ENCODE peak calls at places on chromosomes 12 and 14, in six cellular contexts. U is NB4, O is fibroblast of lung, V is AG09309, H is ascending aorta, J is A673. B is an unnamed sample.

GRCh38 chr12:50074936-50075807 is 10.0 kb upstream of the SMARCD1 start:
- DNase-seq in V (peak), O (peak), J (peak), H (no peak), U (peak), B (no peak)

GRCh38 chr14:56379956-56380355 is 199.6 kb upstream of the TMEM260 start:
- DNase-seq in U (no peak), O (peak), V (peak), J (no peak), H (no peak), B (no peak)

GRCh38 chr12:105983622-105984325 is 155.0 kb downstream of the NUAK1 start:
- DNase-seq in U (no peak), H (no peak), O (peak), J (no peak), V (peak), B (no peak)

GRCh38 chr12:3157581-3158328 is 80.6 kb downstream of the TSPAN9 start:
- DNase-seq in O (no peak), V (no peak), U (no peak), H (no peak), J (peak), B (peak)

GRCh38 chr12:20523658-20524057 is 155.3 kb downstream of the PDE3A start:
- DNase-seq in H (no peak), V (no peak), J (no peak), U (no peak), O (peak), B (no peak)

GRCh38 chr12:64392221-64392620 is 1.7 kb upstream of the C12orf56 start:
- DNase-seq in J (peak), U (peak), V (peak), H (no peak), O (peak), B (no peak)

GRCh38 chr14:89767861-89768268 is 186.7 kb downstream of the EFCAB11 start:
- DNase-seq in U (peak), V (peak), H (no peak), O (peak), J (peak), B (no peak)

GRCh38 chr14:105865904-105866840 is 339.8 kb downstream of the TMEM121 start:
- DNase-seq in H (no peak), V (no peak), O (no peak), U (no peak), J (no peak), B (peak)

GRCh38 chr12:90226211-90226610 is 517.6 kb upstream of the ATP2B1 start:
- DNase-seq in O (no peak), U (no peak), V (no peak), H (no peak), J (no peak), B (no peak)

GRCh38 chr12:75656650-75657049 is 145.2 kb upstream of the KRR1 start:
- DNase-seq in H (no peak), U (no peak), O (peak), V (peak), J (no peak), B (no peak)

GRCh38 chr12:113314121-113314529 is 20.8 kb downstream of the SLC8B1 start:
- DNase-seq in V (no peak), U (no peak), J (no peak), O (no peak), H (no peak), B (no peak)

GRCh38 chr12:4272014-4272975 is 1.3 kb upstream of the CCND2 start:
- DNase-seq in H (peak), V (no peak), J (peak), O (peak), U (peak), B (no peak)

DNA sequence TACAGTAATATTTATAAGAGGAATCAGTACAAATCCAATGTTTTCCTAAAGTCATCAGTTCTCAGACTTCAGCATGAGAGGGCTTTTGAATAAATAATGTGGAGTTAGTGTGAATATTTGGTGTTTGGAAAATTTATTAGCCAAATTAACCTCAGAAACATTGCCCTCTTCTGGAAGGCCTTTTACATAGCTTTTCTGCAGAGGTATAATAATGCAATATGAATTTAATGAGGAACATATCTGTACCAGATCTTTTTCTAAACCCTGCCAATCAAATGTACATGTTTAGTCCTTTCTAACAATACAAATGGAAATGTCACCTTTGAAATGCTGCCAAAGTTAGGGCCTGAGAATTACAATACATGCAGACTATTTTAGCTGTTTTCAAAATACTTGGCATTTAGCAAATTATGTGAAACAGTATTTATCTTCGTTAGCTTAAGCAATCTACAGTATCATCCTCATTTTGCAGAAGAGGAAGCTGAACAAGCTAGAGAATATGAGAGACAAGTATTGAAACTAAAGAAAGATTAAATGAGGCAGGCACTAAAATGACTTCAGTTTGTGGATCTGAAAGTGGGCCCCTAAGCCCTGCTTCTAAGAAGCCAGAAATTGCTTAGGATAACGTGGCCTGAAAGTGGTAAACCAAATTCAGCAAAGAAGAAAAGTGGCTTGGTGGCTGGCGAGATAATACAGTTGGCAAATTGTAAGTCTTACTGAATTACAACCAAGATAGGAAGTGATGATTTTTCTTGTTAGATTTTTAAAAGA is 60.4 kb upstream of the MANSC4 start:
- DNase-seq in H (no peak), O (peak), J (no peak), V (no peak), U (peak), B (no peak)
- TF ChIP-seq CTCF in H (no peak), O (peak), J (peak), V (peak), U (peak), B (peak)

DNA sequence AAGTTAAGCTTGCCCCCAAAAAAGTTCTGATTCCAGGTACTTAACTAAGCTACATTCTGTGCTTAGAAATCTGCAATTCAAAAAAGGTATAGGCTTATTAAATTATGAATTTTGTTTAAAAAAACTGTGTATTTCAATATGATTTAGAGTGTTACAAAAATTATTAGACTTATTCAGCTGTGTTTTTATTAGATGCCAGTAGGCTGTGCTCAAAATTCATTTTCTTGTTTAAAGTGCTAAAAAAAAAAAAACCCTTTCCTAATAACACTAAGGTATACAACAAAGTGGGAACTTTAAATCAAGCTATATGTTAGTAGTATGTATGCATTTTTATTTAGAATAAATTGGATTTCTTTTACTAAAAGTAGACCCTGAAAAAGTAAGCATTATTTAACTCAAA is 25.0 kb downstream of the LRRC9 start:
- DNase-seq in O (no peak), H (no peak), U (no peak), V (no peak), J (no peak), B (no peak)
- TF ChIP-seq CTCF in O (no peak), H (no peak), U (no peak), V (no peak), J (no peak), B (peak)

DNA sequence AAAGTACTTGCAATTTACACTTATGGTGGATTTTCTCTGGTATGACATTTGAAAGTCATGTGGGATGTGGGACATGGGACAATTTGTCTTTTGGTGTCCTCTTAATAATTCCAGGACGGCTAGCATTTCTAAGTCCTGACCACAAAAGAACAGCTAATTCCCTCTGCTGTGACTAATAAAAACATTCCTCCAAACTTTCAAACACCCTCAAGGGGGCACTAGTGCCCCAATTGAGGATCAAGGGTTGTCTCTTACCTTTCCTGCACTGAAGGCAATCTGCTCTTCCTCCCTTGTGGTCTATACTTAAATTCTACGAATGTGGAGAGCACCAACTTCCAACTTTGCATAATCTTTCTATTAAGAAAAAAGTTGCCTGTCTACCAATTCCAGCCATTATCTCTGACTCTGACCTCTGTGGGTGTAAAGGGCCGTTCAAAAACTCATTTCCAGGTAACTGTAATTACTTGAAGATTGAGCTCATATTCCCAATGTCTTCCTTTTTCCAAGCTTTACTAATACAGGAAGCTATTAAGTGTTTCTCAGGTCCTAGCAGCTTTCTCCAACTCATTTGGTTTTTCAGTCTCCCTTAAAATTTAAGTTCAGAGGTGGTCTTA is 210.2 kb downstream of the PTPRO start:
- DNase-seq in J (peak), O (peak), U (peak), V (peak), H (no peak), B (no peak)
- TF ChIP-seq CTCF in J (peak), O (peak), U (peak), V (peak), H (peak), B (peak)

GRCh38 chr12:52952082-52952801 is 3.3 kb downstream of the KRT18 start:
- DNase-seq in V (no peak), H (no peak), U (no peak), O (no peak), J (no peak), B (no peak)
- TF ChIP-seq CTCF in V (peak), H (no peak), U (no peak), O (no peak), J (no peak), B (no peak)

DNA sequence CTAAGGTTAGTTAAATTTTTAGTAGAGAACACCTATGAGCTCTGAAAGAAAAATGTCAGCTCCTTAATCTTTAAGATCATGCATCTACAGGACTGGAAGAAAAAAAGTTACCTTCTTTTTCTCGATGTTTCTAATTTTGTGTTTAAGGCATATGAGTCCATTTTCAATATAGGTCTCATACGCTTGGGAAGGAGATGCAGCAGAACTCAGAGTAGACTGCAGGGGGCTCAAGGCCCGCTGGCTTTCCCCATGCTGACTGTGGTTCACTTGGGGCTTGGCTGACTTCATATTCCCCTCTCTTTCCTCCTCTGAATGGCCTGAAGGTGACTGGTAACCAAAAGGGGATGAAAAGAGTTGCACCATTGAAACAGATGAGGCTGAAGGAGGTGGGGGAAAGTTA is 1.5 kb downstream of the CAPRIN2 start:
- DNase-seq in J (peak), U (peak), H (no peak), V (no peak), O (peak), B (no peak)
- TF ChIP-seq CTCF in J (peak), U (peak), H (no peak), V (peak), O (peak), B (peak)

GRCh38 chr12:6494968-6495367 is 1.1 kb downstream of the NCAPD2 start:
- DNase-seq in U (peak), J (peak), H (no peak), O (no peak), V (no peak), B (no peak)

GRCh38 chr12:6492838-6493579 is at the start of gene MRPL51:
- DNase-seq in O (peak), J (peak), U (peak), H (peak), V (peak), B (peak)

GRCh38 chr12:6489449-6489848 is 3.6 kb downstream of the MRPL51 start:
- DNase-seq in O (no peak), J (no peak), H (no peak), V (no peak), U (no peak), B (no peak)

GRCh38 chr12:6494351-6494743 is 445 bp downstream of the NCAPD2 start:
- DNase-seq in J (no peak), H (no peak), V (no peak), O (no peak), U (no peak), B (no peak)

GRCh38 chr12:6493580-6494350 is at the start of gene NCAPD2:
- DNase-seq in H (peak), O (peak), V (peak), U (peak), J (peak), B (peak)
- TF ChIP-seq CTCF in H (no peak), O (peak), V (no peak), U (no peak), J (peak), B (peak)

GRCh38 chr14:91059576-91060471 is 617 bp downstream of the RPS6KA5 start:
- DNase-seq in U (peak), J (peak), O (no peak), H (peak), V (no peak), B (peak)
- TF ChIP-seq CTCF in U (no peak), J (no peak), O (no peak), H (no peak), V (peak), B (peak)